ENCODE peak calls at places on chromosome 1, in five cellular contexts. B is activated naive CD8-positive, alpha-beta T cell treated with anti-CD3 and anti-CD28 coated beads, Interleukin-2, amount 50 U/mL, for 16 hours; H is activated CD4-positive, alpha-beta T cell treated with anti-CD3 and anti-CD28 coated beads, Interleukin-2, amount 50 U/mL, for 1 hour; G is head of caudate nucleus; U is SJCRH30. A is an unnamed sample.
A peak's percentile ranks its signal among the peaks of the same experiment; 100 is the strongest.

GRCh38 chr1:49424782-49425181 is 599.0 kb downstream of the AGBL4 start:
- DNase-seq in B (no peak), H (no peak), G (no peak), U (peak; percentile 28), A (no peak)

GRCh38 chr1:36622741-36623648 is 140.3 kb upstream of the CSF3R start:
- DNase-seq in B (no peak), H (no peak), G (no peak), U (no peak), A (no peak)

GRCh38 chr1:81412954-81413353 is 387.8 kb upstream of the ADGRL2 start:
- DNase-seq in B (no peak), H (no peak), G (no peak), U (no peak), A (no peak)

GRCh38 chr1:24870551-24871195 is 59.4 kb downstream of the RUNX3 start:
- DNase-seq in B (no peak), H (peak; percentile 4), G (no peak), U (no peak), A (no peak)

GRCh38 chr1:175095978-175096611 is 28.5 kb downstream of the TNN start:
- DNase-seq in B (no peak), H (no peak), G (no peak), U (no peak), A (no peak)

GRCh38 chr1:223549740-223550139 is 115.8 kb downstream of the CAPN8 start:
- DNase-seq in B (no peak), H (no peak), G (no peak), U (no peak), A (no peak)

GRCh38 chr1:222716393-222716792 is 4.0 kb downstream of the BROX start:
- DNase-seq in B (no peak), H (no peak), G (no peak), U (no peak), A (no peak)

GRCh38 chr1:71783096-71783495 is 499.2 kb downstream of the NEGR1 start:
- DNase-seq in B (no peak), H (no peak), G (no peak), U (no peak), A (no peak)

GRCh38 chr1:30639881-30640452 is 83.4 kb downstream of the MATN1 start:
- DNase-seq in B (no peak), H (no peak), G (no peak), U (peak; percentile 68), A (no peak)

GRCh38 chr1:64651841-64652240 is 93.0 kb upstream of the RAVER2 start:
- DNase-seq in B (no peak), H (no peak), G (no peak), U (no peak), A (no peak)

GRCh38 chr1:115134850-115135484 is 45.7 kb upstream of the TSPAN2 start:
- DNase-seq in B (no peak), H (no peak), G (no peak), U (no peak), A (no peak)

GRCh38 chr1:31510304-31510703 is 66.0 kb upstream of the TINAGL1 start:
- DNase-seq in B (no peak), H (no peak), G (no peak), U (no peak), A (no peak)

GRCh38 chr1:151653397-151653796 is 41.5 kb downstream of the SNX27 start:
- DNase-seq in B (no peak), H (no peak), G (no peak), U (no peak), A (no peak)

GRCh38 chr1:92484472-92485373 is 2.0 kb downstream of the GFI1 start:
- DNase-seq in B (peak; percentile 58), H (peak; percentile 54), G (no peak), U (peak; percentile 66), A (peak; percentile 47)

GRCh38 chr1:173503391-173503790 is 26.3 kb downstream of the PRDX6 start:
- DNase-seq in B (no peak), H (no peak), G (no peak), U (peak; percentile 26), A (no peak)

A was measured in CD4-positive, alpha-beta memory T cell.